ENCODE peak calls at places on chromosomes 12 and 14, in six cellular contexts. D is activated T-cell treated with anti-CD3 and anti-CD28 coated beads for 4 hours, E is NCI-H1694, G is A549, J is NCI-H774, P is DMS53. Q is an unnamed sample.

GRCh38 chr14:70821916-70822705 is 12.8 kb upstream of the MAP3K9 start:
- DNase-seq in D (peak; percentile 37), E (peak; percentile 60), G (peak; percentile 42), J (no peak), P (peak; percentile 58), Q (peak; percentile 43)

GRCh38 chr12:11716794-11717532 is 67.5 kb downstream of the ETV6 start:
- DNase-seq in D (no peak), E (no peak), G (no peak), J (no peak), P (no peak), Q (peak; percentile 25)

GRCh38 chr14:95011449-95012020 is 145.8 kb downstream of the DICER1 start:
- DNase-seq in D (no peak), E (no peak), G (no peak), J (no peak), P (no peak), Q (no peak)

GRCh38 chr12:92469837-92470236 is 233.0 kb upstream of the PLEKHG7 start:
- DNase-seq in D (no peak), E (no peak), G (peak; percentile 47), J (no peak), P (no peak), Q (no peak)

GRCh38 chr12:20492251-20492728 is 124.0 kb downstream of the PDE3A start:
- DNase-seq in D (no peak), E (no peak), G (peak; percentile 89), J (no peak), P (peak; percentile 46), Q (peak; percentile 14)

GRCh38 chr14:80764921-80765507 is 176.5 kb downstream of the CEP128 start:
- DNase-seq in D (no peak), E (no peak), G (no peak), J (no peak), P (no peak), Q (no peak)

GRCh38 chr12:76255281-76255680 is 92.9 kb downstream of the BBS10 start:
- DNase-seq in D (no peak), E (no peak), G (no peak), J (no peak), P (no peak), Q (no peak)

GRCh38 chr12:87155616-87156015 is 873.6 kb downstream of the C12orf50 start:
- DNase-seq in D (no peak), E (no peak), G (peak; percentile 32), J (no peak), P (no peak), Q (no peak)

GRCh38 chr14:36857842-36858445 is 196.3 kb downstream of the PAX9 start:
- DNase-seq in D (no peak), E (no peak), G (no peak), J (no peak), P (no peak), Q (no peak)

GRCh38 chr12:31629756-31630732 is 29.4 kb upstream of the ETFBKMT start:
- DNase-seq in D (no peak), E (no peak), G (no peak), J (no peak), P (no peak), Q (no peak)

GRCh38 chr12:122471324-122472226 is 29.2 kb downstream of the ZCCHC8 start:
- DNase-seq in D (no peak), E (peak; percentile 16), G (peak; percentile 83), J (peak; percentile 61), P (peak; percentile 80), Q (peak; percentile 87)

GRCh38 chr14:102927346-102927877 is 4.9 kb downstream of the AMN start:
- DNase-seq in D (no peak), E (no peak), G (no peak), J (no peak), P (no peak), Q (no peak)

GRCh38 chr14:38065101-38065762 is 142.5 kb upstream of the SSTR1 start:
- DNase-seq in D (peak; percentile 31), E (no peak), G (no peak), J (no peak), P (no peak), Q (no peak)

GRCh38 chr12:1474059-1474537 is 120.3 kb downstream of the FBXL14 start:
- DNase-seq in D (no peak), E (no peak), G (peak; percentile 30), J (no peak), P (peak; percentile 52), Q (peak; percentile 100)

GRCh38 chr14:50013198-50013918 is 103.0 kb downstream of the VCPKMT start:
- DNase-seq in D (no peak), E (no peak), G (no peak), J (no peak), P (no peak), Q (no peak)

GRCh38 chr14:53696217-53696965 is 260.2 kb downstream of the BMP4 start:
- DNase-seq in D (no peak), E (peak; percentile 6), G (peak; percentile 6), J (peak; percentile 16), P (peak; percentile 95), Q (no peak)

GRCh38 chr12:117538032-117538690 is 176.7 kb upstream of the NOS1 start:
- DNase-seq in D (no peak), E (no peak), G (peak; percentile 12), J (no peak), P (no peak), Q (no peak)

GRCh38 chr12:38776657-38777056 is 128.7 kb downstream of the CPNE8 start:
- DNase-seq in D (no peak), E (no peak), G (no peak), J (no peak), P (peak; percentile 4), Q (no peak)

GRCh38 chr14:98477935-98478334 is 794.1 kb downstream of the BCL11B start:
- DNase-seq in D (no peak), E (no peak), G (no peak), J (no peak), P (no peak), Q (no peak)

GRCh38 chr12:25054783-25055144 is 105.9 kb upstream of the BCAT1 start:
- DNase-seq in D (peak; percentile 21), E (peak; percentile 15), G (no peak), J (no peak), P (peak; percentile 88), Q (no peak)

GRCh38 chr14:24189059-24189375 is 401 bp upstream of the IPO4 start:
- DNase-seq in D (no peak), E (no peak), G (no peak), J (no peak), P (no peak), Q (no peak)

GRCh38 chr14:103257211-103257962 is 76.7 kb upstream of the EIF5 start:
- DNase-seq in D (no peak), E (peak; percentile 57), G (peak; percentile 63), J (no peak), P (no peak), Q (peak; percentile 77)

GRCh38 chr12:124390442-124391116 is 95.7 kb downstream of the RFLNA start:
- DNase-seq in D (no peak), E (no peak), G (peak; percentile 78), J (no peak), P (peak; percentile 50), Q (peak; percentile 94)

GRCh38 chr12:69987453-69988102 is 162.6 kb downstream of the MYRFL start:
- DNase-seq in D (no peak), E (no peak), G (peak; percentile 76), J (no peak), P (peak; percentile 53), Q (peak; percentile 52)

GRCh38 chr12:79128956-79129355 is 264.4 kb downstream of the SYT1 start:
- DNase-seq in D (no peak), E (no peak), G (no peak), J (no peak), P (no peak), Q (no peak)

GRCh38 chr14:99747582-99748330 is 45.5 kb upstream of the EML1 start:
- DNase-seq in D (no peak), E (no peak), G (no peak), J (no peak), P (no peak), Q (no peak)

GRCh38 chr14:28676481-28676880 is 90.1 kb upstream of the FOXG1 start:
- DNase-seq in D (no peak), E (no peak), G (peak; percentile 11), J (no peak), P (peak; percentile 58), Q (peak; percentile 14)

GRCh38 chr14:101187816-101188570 is 284.5 kb upstream of the RTL1 start:
- DNase-seq in D (no peak), E (no peak), G (no peak), J (no peak), P (no peak), Q (no peak)

GRCh38 chr12:22046090-22046967 is at the start of gene CMAS:
- DNase-seq in D (peak; percentile 73), E (peak; percentile 55), G (peak; percentile 79), J (peak; percentile 85), P (peak; percentile 94), Q (peak; percentile 86)

GRCh38 chr14:62626416-62626815 is 418.8 kb downstream of the KCNH5 start:
- DNase-seq in D (no peak), E (no peak), G (no peak), J (no peak), P (no peak), Q (no peak)

GRCh38 chr12:6326316-6326959 is 15.4 kb downstream of the TNFRSF1A start:
- DNase-seq in D (no peak), E (no peak), G (peak; percentile 85), J (no peak), P (peak; percentile 59), Q (peak; percentile 64)

GRCh38 chr14:69281450-69282169 is 21.7 kb downstream of the GALNT16 start:
- DNase-seq in D (no peak), E (no peak), G (no peak), J (peak; percentile 23), P (peak; percentile 93), Q (no peak)

GRCh38 chr14:80095623-80096022 is 115.7 kb downstream of the DIO2 start:
- DNase-seq in D (no peak), E (no peak), G (peak; percentile 70), J (no peak), P (peak; percentile 9), Q (no peak)

GRCh38 chr12:19830461-19830860 is 391.2 kb downstream of the AEBP2 start:
- DNase-seq in D (no peak), E (no peak), G (no peak), J (no peak), P (no peak), Q (no peak)

GRCh38 chr14:51331651-51332367 is 91.8 kb downstream of the TMX1 start:
- DNase-seq in D (no peak), E (no peak), G (no peak), J (no peak), P (no peak), Q (no peak)

GRCh38 chr14:80275208-80275850 is 64.0 kb upstream of the DIO2 start:
- DNase-seq in D (no peak), E (no peak), G (no peak), J (no peak), P (no peak), Q (no peak)

Q was measured in ACHN.